ENCODE peak calls at places on chromosomes 2 and 18, in four cellular contexts. One of them, this sample, is unnamed. For H3F3A, the result is how much of the 10 kb centered on the place peaks cover.

GRCh38 chr18:23237524-23238151 is 102.4 kb downstream of the CABLES1 start:
- DNase-seq in GM23248: peak
- DNase-seq in GM23338: peak
- DNase-seq in neural progenitor cell: peak
- DNase-seq in this sample: no peak

GRCh38 chr2:201978988-201979387 is 54.7 kb upstream of the FZD7 start:
- DNase-seq in GM23248: no peak
- DNase-seq in GM23338: no peak
- DNase-seq in neural progenitor cell: no peak
- DNase-seq in this sample: no peak

GRCh38 chr2:101518470-101519172 is 43.7 kb upstream of the RFX8 start:
- DNase-seq in GM23248: peak
- DNase-seq in GM23338: peak
- DNase-seq in neural progenitor cell: peak
- DNase-seq in this sample: no peak

GRCh38 chr2:241924069-241924908 is 54.8 kb downstream of the RTP5 start:
- DNase-seq in GM23248: no peak
- DNase-seq in GM23338: no peak
- DNase-seq in neural progenitor cell: no peak
- DNase-seq in this sample: no peak

GRCh38 chr18:37689841-37690240 is 124.2 kb upstream of the CELF4 start:
- DNase-seq in GM23248: no peak
- DNase-seq in GM23338: no peak
- DNase-seq in neural progenitor cell: no peak
- DNase-seq in this sample: peak

GRCh38 chr2:119723784-119724467 is 35.8 kb upstream of the PTPN4 start:
- DNase-seq in GM23248: no peak
- DNase-seq in GM23338: no peak
- DNase-seq in neural progenitor cell: no peak
- DNase-seq in this sample: no peak

GRCh38 chr2:12807907-12808810 is 91.4 kb downstream of the TRIB2 start:
- DNase-seq in GM23248: peak
- DNase-seq in GM23338: no peak
- DNase-seq in neural progenitor cell: no peak
- DNase-seq in this sample: no peak

GRCh38 chr18:70419526-70419925 is 130.7 kb downstream of the SOCS6 start:
- DNase-seq in GM23248: peak
- DNase-seq in GM23338: no peak
- DNase-seq in neural progenitor cell: no peak
- DNase-seq in this sample: no peak

GRCh38 chr2:21250693-21251092 is 126.9 kb downstream of the TDRD15 start:
- DNase-seq in GM23248: no peak
- DNase-seq in GM23338: no peak
- DNase-seq in neural progenitor cell: no peak
- DNase-seq in this sample: no peak

GRCh38 chr2:98377569-98377968 is 31.3 kb downstream of the CNGA3 start:
- DNase-seq in GM23248: no peak
- DNase-seq in GM23338: no peak
- DNase-seq in neural progenitor cell: no peak
- DNase-seq in this sample: no peak

DNA sequence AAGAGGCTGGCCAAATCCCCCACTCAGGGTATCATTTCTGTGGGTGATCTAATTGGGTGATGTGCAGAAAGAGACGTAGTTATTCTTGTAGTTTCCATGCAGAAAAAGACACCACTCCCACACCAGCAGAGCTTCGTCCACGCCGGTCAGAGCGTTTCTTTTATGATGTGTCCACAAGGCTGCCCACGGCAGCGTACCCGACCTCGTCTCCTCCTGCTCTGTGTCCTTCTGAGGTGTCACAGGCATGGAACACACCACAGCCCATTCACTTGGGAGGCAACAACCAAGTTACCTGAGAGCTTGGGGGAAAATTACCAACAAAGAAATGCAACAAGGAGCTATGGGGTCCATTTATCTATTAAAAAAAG is 131.3 kb downstream of the PXDN start:
- DNase-seq in GM23248: no peak
- DNase-seq in GM23338: no peak
- DNase-seq in neural progenitor cell: no peak
- DNase-seq in this sample: no peak
- H3K4me2 ChIP-seq in GM23248: no peak
- H3K4me2 ChIP-seq in GM23338: no peak
- H3K4me2 ChIP-seq in neural progenitor cell: no peak
- H3K4me2 ChIP-seq in this sample: no peak

GRCh38 chr2:206368933-206369569 is 74.3 kb upstream of the ADAM23 start:
- DNase-seq in GM23248: peak
- DNase-seq in GM23338: no peak
- DNase-seq in neural progenitor cell: peak
- DNase-seq in this sample: no peak
- TF ChIP-seq EZH2phosphoT487 in GM23248: no peak
- TF ChIP-seq EZH2phosphoT487 in GM23338: no peak
- TF ChIP-seq EZH2phosphoT487 in neural progenitor cell: no peak
- TF ChIP-seq EZH2phosphoT487 in this sample: no peak

DNA sequence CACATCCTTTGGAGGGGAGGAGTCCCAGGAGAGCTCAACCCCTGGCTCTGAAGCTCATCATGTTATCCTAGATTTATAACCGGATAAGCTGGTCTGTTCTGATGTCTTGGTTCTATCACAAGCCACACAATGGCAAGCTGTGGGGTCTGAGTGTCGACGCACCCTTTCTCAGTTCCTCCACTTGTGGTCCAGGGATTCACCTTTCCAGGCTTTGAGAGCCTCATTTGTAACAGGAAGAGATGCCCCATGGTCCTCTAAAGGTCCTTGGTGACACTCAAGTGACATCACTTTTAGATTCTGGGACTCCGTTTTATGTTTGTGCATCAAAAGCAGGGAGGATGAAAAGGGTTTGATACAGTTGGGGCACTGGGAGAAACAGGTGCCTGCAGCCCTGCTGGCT is 172.6 kb downstream of the BCL2 start:
- DNase-seq in GM23248: no peak
- DNase-seq in GM23338: no peak
- DNase-seq in neural progenitor cell: no peak
- DNase-seq in this sample: no peak
- H3F3A ChIP-seq in GM23248: under half
- H3F3A ChIP-seq in GM23338: under half
- H3F3A ChIP-seq in neural progenitor cell: under half
- H3F3A ChIP-seq in this sample: under half

DNA sequence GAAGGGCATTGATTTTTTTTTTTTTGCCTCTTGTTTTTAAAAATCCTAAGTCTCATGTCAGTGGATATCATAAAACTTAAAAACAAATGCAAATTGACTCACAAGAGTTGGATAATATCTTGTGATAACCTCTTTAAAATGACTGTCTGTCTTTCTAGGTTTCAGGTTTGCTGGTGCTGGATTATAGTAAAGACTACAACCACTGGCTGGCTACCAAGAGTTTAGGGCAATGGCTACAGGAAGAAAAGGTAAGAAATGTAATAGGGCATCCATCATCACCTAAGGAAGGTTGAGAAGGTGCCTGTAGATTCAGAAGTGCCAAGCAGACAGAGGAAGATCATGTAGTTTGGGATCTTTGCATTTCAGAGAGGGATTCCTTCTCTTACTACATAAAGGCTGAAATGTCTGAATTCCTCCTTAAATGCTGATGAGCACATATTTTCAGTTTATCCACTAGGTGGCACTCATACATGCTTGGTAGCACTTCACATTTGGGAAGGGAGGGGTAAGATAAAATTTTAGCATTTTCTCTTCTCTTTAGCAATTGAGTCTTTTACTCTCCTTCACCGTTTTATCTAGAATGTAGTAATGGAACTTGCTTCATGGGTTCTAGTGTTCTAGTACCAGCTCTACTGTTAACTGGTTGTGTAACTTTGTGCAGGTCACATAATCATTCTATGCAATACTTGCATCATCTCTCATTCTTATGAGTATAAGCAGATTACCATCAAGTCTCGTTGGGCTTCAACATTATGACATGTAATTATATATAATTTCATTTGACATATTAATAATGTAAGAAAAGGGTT is 21.1 kb downstream of the CPS1 start:
- DNase-seq in GM23248: peak
- DNase-seq in GM23338: peak
- DNase-seq in neural progenitor cell: peak
- DNase-seq in this sample: peak
- H3K4me2 ChIP-seq in GM23248: no peak
- H3K4me2 ChIP-seq in GM23338: no peak
- H3K4me2 ChIP-seq in neural progenitor cell: no peak
- H3K4me2 ChIP-seq in this sample: no peak

GRCh38 chr2:15748736-15749323 is 157.2 kb downstream of the DDX1 start:
- DNase-seq in GM23248: no peak
- DNase-seq in GM23338: peak
- DNase-seq in neural progenitor cell: peak
- DNase-seq in this sample: no peak
- TF ChIP-seq EZH2phosphoT487 in GM23248: no peak
- TF ChIP-seq EZH2phosphoT487 in GM23338: no peak
- TF ChIP-seq EZH2phosphoT487 in neural progenitor cell: no peak
- TF ChIP-seq EZH2phosphoT487 in this sample: no peak

GRCh38 chr2:204335642-204336041 is 209.6 kb upstream of the PARD3B start:
- DNase-seq in GM23248: no peak
- DNase-seq in GM23338: no peak
- DNase-seq in neural progenitor cell: no peak
- DNase-seq in this sample: no peak
- H3F3A ChIP-seq in GM23248: under half
- H3F3A ChIP-seq in GM23338: under half
- H3F3A ChIP-seq in neural progenitor cell: under half
- H3F3A ChIP-seq in this sample: under half

DNA sequence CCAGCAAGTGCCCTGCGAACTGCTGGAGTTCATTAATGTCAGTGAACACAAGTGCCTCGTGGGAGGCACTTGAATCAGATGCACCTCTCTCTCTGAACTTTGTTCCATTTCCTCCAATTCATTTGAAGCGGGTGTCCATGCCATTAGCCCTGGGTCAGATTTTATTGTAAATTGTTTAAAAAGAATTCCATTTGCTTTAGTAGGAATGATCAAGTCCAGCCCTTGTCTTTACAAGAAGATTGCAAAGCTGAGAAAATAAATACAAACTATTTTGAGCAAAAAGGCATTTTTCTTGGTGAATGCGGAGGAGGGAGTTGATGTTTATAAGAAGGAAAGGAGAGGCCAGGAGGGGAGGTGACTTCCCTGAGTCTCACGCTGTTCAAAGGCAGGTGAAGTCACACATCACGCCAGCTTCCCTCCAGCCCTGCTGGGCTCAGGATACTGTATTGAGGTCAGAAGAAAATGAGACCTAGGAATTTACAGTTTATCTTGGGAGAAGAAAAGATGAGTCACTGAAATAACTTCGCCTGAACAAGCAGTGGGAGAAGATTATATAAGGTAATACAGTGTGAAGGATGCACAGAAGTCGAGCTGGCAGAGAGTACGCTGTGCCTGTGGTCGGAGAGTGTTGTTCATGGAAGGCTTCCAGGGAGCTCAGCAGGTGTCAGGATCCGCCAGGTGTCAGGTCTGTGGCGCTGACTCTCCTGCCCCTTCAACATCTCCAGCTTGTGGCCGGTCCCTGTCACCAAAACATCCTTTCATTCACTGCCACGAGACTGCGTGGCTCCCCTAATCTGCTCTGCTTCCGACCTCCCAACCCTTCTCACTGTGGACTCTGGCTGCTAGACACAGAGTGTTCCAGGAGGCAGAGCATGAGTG is 36.5 kb downstream of the EFR3B start:
- DNase-seq in GM23248: peak
- DNase-seq in GM23338: no peak
- DNase-seq in neural progenitor cell: no peak
- DNase-seq in this sample: no peak
- H3K4me2 ChIP-seq in GM23248: peak
- H3K4me2 ChIP-seq in GM23338: no peak
- H3K4me2 ChIP-seq in neural progenitor cell: no peak
- H3K4me2 ChIP-seq in this sample: no peak